ENCODE peak calls at places on chromosomes 13 and 19, in four cellular contexts. One of them, this sample, is unnamed.

GRCh38 chr13:29702912-29703351 is 107.4 kb upstream of the SLC7A1 start:
- DNase-seq in AG08396: no peak
- DNase-seq in anterior cingulate cortex: no peak
- DNase-seq in stimulated activated naive CD8-positive, alpha-beta T cell treated with anti-CD3 and anti-CD28 coated beads, Interleukin-15, Interleukin-2, amounts not matched to agents 100 U/mL and 50 U/mL, for 24 hours: no peak
- DNase-seq in this sample: no peak

GRCh38 chr19:33472696-33473624 is 48.6 kb downstream of the PEPD start:
- DNase-seq in AG08396: peak; percentile 66
- DNase-seq in anterior cingulate cortex: peak; percentile 31
- DNase-seq in stimulated activated naive CD8-positive, alpha-beta T cell treated with anti-CD3 and anti-CD28 coated beads, Interleukin-15, Interleukin-2, amounts not matched to agents 100 U/mL and 50 U/mL, for 24 hours: no peak
- DNase-seq in this sample: no peak

GRCh38 chr19:48321372-48321621 is 4.1 kb upstream of the EMP3 start:
- DNase-seq in AG08396: peak; percentile 77
- DNase-seq in anterior cingulate cortex: peak; percentile 45
- DNase-seq in stimulated activated naive CD8-positive, alpha-beta T cell treated with anti-CD3 and anti-CD28 coated beads, Interleukin-15, Interleukin-2, amounts not matched to agents 100 U/mL and 50 U/mL, for 24 hours: peak; percentile 98
- DNase-seq in this sample: peak; percentile 80

GRCh38 chr19:581399-582111 is 8.1 kb upstream of the HCN2 start:
- DNase-seq in AG08396: no peak
- DNase-seq in anterior cingulate cortex: no peak
- DNase-seq in stimulated activated naive CD8-positive, alpha-beta T cell treated with anti-CD3 and anti-CD28 coated beads, Interleukin-15, Interleukin-2, amounts not matched to agents 100 U/mL and 50 U/mL, for 24 hours: no peak
- DNase-seq in this sample: no peak

GRCh38 chr19:48964205-48965032 is 690 bp upstream of the FTL start:
- DNase-seq in AG08396: no peak
- DNase-seq in anterior cingulate cortex: no peak
- DNase-seq in stimulated activated naive CD8-positive, alpha-beta T cell treated with anti-CD3 and anti-CD28 coated beads, Interleukin-15, Interleukin-2, amounts not matched to agents 100 U/mL and 50 U/mL, for 24 hours: peak; percentile 37
- DNase-seq in this sample: peak; percentile 61

GRCh38 chr13:47188802-47189201 is 291.9 kb upstream of the HTR2A start:
- DNase-seq in AG08396: peak; percentile 15
- DNase-seq in anterior cingulate cortex: no peak
- DNase-seq in stimulated activated naive CD8-positive, alpha-beta T cell treated with anti-CD3 and anti-CD28 coated beads, Interleukin-15, Interleukin-2, amounts not matched to agents 100 U/mL and 50 U/mL, for 24 hours: no peak
- DNase-seq in this sample: no peak

GRCh38 chr19:19157808-19158207 is 12.3 kb downstream of the MEF2B start:
- DNase-seq in AG08396: no peak
- DNase-seq in anterior cingulate cortex: no peak
- DNase-seq in stimulated activated naive CD8-positive, alpha-beta T cell treated with anti-CD3 and anti-CD28 coated beads, Interleukin-15, Interleukin-2, amounts not matched to agents 100 U/mL and 50 U/mL, for 24 hours: no peak
- DNase-seq in this sample: no peak

GRCh38 chr19:39828015-39828633 is 5.8 kb downstream of the DYRK1B start:
- DNase-seq in AG08396: no peak
- DNase-seq in anterior cingulate cortex: no peak
- DNase-seq in stimulated activated naive CD8-positive, alpha-beta T cell treated with anti-CD3 and anti-CD28 coated beads, Interleukin-15, Interleukin-2, amounts not matched to agents 100 U/mL and 50 U/mL, for 24 hours: no peak
- DNase-seq in this sample: no peak

GRCh38 chr19:38683393-38684077 is 36.1 kb downstream of the ACTN4 start:
- DNase-seq in AG08396: peak; percentile 73
- DNase-seq in anterior cingulate cortex: no peak
- DNase-seq in stimulated activated naive CD8-positive, alpha-beta T cell treated with anti-CD3 and anti-CD28 coated beads, Interleukin-15, Interleukin-2, amounts not matched to agents 100 U/mL and 50 U/mL, for 24 hours: peak; percentile 65
- DNase-seq in this sample: no peak

GRCh38 chr13:99159331-99160061 is 41.2 kb upstream of the UBAC2 start:
- DNase-seq in AG08396: no peak
- DNase-seq in anterior cingulate cortex: no peak
- DNase-seq in stimulated activated naive CD8-positive, alpha-beta T cell treated with anti-CD3 and anti-CD28 coated beads, Interleukin-15, Interleukin-2, amounts not matched to agents 100 U/mL and 50 U/mL, for 24 hours: no peak
- DNase-seq in this sample: no peak

GRCh38 chr13:20119960-20120359 is 40.9 kb downstream of the GJA3 start:
- DNase-seq in AG08396: no peak
- DNase-seq in anterior cingulate cortex: no peak
- DNase-seq in stimulated activated naive CD8-positive, alpha-beta T cell treated with anti-CD3 and anti-CD28 coated beads, Interleukin-15, Interleukin-2, amounts not matched to agents 100 U/mL and 50 U/mL, for 24 hours: no peak
- DNase-seq in this sample: no peak

GRCh38 chr19:43595605-43595998 is 332 bp downstream of the IRGQ start:
- DNase-seq in AG08396: no peak
- DNase-seq in anterior cingulate cortex: no peak
- DNase-seq in stimulated activated naive CD8-positive, alpha-beta T cell treated with anti-CD3 and anti-CD28 coated beads, Interleukin-15, Interleukin-2, amounts not matched to agents 100 U/mL and 50 U/mL, for 24 hours: peak; percentile 28
- DNase-seq in this sample: no peak

GRCh38 chr19:30781519-30781918 is 409.3 kb downstream of the ZNF536 start:
- DNase-seq in AG08396: no peak
- DNase-seq in anterior cingulate cortex: no peak
- DNase-seq in stimulated activated naive CD8-positive, alpha-beta T cell treated with anti-CD3 and anti-CD28 coated beads, Interleukin-15, Interleukin-2, amounts not matched to agents 100 U/mL and 50 U/mL, for 24 hours: no peak
- DNase-seq in this sample: no peak

GRCh38 chr19:31449379-31449778 is 100.1 kb upstream of the TSHZ3 start:
- DNase-seq in AG08396: no peak
- DNase-seq in anterior cingulate cortex: no peak
- DNase-seq in stimulated activated naive CD8-positive, alpha-beta T cell treated with anti-CD3 and anti-CD28 coated beads, Interleukin-15, Interleukin-2, amounts not matched to agents 100 U/mL and 50 U/mL, for 24 hours: no peak
- DNase-seq in this sample: no peak

GRCh38 chr13:42895781-42896180 is 96.3 kb downstream of the EPSTI1 start:
- DNase-seq in AG08396: no peak
- DNase-seq in anterior cingulate cortex: no peak
- DNase-seq in stimulated activated naive CD8-positive, alpha-beta T cell treated with anti-CD3 and anti-CD28 coated beads, Interleukin-15, Interleukin-2, amounts not matched to agents 100 U/mL and 50 U/mL, for 24 hours: no peak
- DNase-seq in this sample: no peak

GRCh38 chr13:45849408-45849807 is 2.1 kb downstream of the SIAH3 start:
- DNase-seq in AG08396: no peak
- DNase-seq in anterior cingulate cortex: no peak
- DNase-seq in stimulated activated naive CD8-positive, alpha-beta T cell treated with anti-CD3 and anti-CD28 coated beads, Interleukin-15, Interleukin-2, amounts not matched to agents 100 U/mL and 50 U/mL, for 24 hours: peak; percentile 13
- DNase-seq in this sample: no peak

GRCh38 chr19:821976-822773 is 420 bp upstream of the PLPPR3 start:
- DNase-seq in AG08396: peak; percentile 41
- DNase-seq in anterior cingulate cortex: no peak
- DNase-seq in stimulated activated naive CD8-positive, alpha-beta T cell treated with anti-CD3 and anti-CD28 coated beads, Interleukin-15, Interleukin-2, amounts not matched to agents 100 U/mL and 50 U/mL, for 24 hours: no peak
- DNase-seq in this sample: no peak

GRCh38 chr13:45811891-45812583 is 39.5 kb downstream of the SIAH3 start:
- DNase-seq in AG08396: no peak
- DNase-seq in anterior cingulate cortex: no peak
- DNase-seq in stimulated activated naive CD8-positive, alpha-beta T cell treated with anti-CD3 and anti-CD28 coated beads, Interleukin-15, Interleukin-2, amounts not matched to agents 100 U/mL and 50 U/mL, for 24 hours: no peak
- DNase-seq in this sample: no peak

GRCh38 chr13:44834404-44834803 is 154.9 kb downstream of the NUFIP1 start:
- DNase-seq in AG08396: no peak
- DNase-seq in anterior cingulate cortex: no peak
- DNase-seq in stimulated activated naive CD8-positive, alpha-beta T cell treated with anti-CD3 and anti-CD28 coated beads, Interleukin-15, Interleukin-2, amounts not matched to agents 100 U/mL and 50 U/mL, for 24 hours: no peak
- DNase-seq in this sample: no peak

GRCh38 chr13:44197791-44198770 is 175.5 kb upstream of the SERP2 start:
- DNase-seq in AG08396: no peak
- DNase-seq in anterior cingulate cortex: no peak
- DNase-seq in stimulated activated naive CD8-positive, alpha-beta T cell treated with anti-CD3 and anti-CD28 coated beads, Interleukin-15, Interleukin-2, amounts not matched to agents 100 U/mL and 50 U/mL, for 24 hours: peak; percentile 49
- DNase-seq in this sample: no peak

GRCh38 chr19:41411682-41412265 is 14.2 kb downstream of the BCKDHA start:
- DNase-seq in AG08396: no peak
- DNase-seq in anterior cingulate cortex: peak; percentile 13
- DNase-seq in stimulated activated naive CD8-positive, alpha-beta T cell treated with anti-CD3 and anti-CD28 coated beads, Interleukin-15, Interleukin-2, amounts not matched to agents 100 U/mL and 50 U/mL, for 24 hours: no peak
- DNase-seq in this sample: peak; percentile 58

This sample was measured in pons.